ENCODE peak calls at places on chromosomes 3 and 15, in five cellular contexts. X, U, W, F and B are unnamed samples.

GRCh38 chr3:114439279-114439678 is 145.5 kb downstream of the TIGIT start:
- DNase-seq in X (no peak), U (no peak), W (no peak), F (no peak), B (no peak)

GRCh38 chr3:48709051-48709461 is 8.0 kb downstream of the IP6K2 start:
- DNase-seq in X (no peak), U (no peak), W (no peak), F (no peak), B (no peak)

GRCh38 chr15:75049392-75049791 is 26.0 kb downstream of the PPCDC start:
- DNase-seq in X (no peak), U (peak; percentile 87), W (no peak), F (peak; percentile 79), B (no peak)

GRCh38 chr3:172140499-172141391 is 101.4 kb downstream of the FNDC3B start:
- DNase-seq in X (no peak), U (peak; percentile 48), W (no peak), F (no peak), B (no peak)

GRCh38 chr3:195101927-195102608 is 168.9 kb downstream of the XXYLT1 start:
- DNase-seq in X (no peak), U (no peak), W (no peak), F (no peak), B (no peak)

GRCh38 chr3:190443257-190443656 is 6.4 kb downstream of the TMEM207 start:
- DNase-seq in X (no peak), U (no peak), W (no peak), F (no peak), B (no peak)

GRCh38 chr3:71131385-71131871 is 452.1 kb downstream of the FOXP1 start:
- DNase-seq in X (no peak), U (no peak), W (no peak), F (no peak), B (peak; percentile 36)

GRCh38 chr3:140187648-140188221 is 252.8 kb downstream of the CLSTN2 start:
- DNase-seq in X (no peak), U (no peak), W (no peak), F (no peak), B (no peak)

GRCh38 chr15:36177590-36178281 is 401.7 kb upstream of the CDIN1 start:
- DNase-seq in X (no peak), U (no peak), W (no peak), F (no peak), B (no peak)

GRCh38 chr3:138705675-138706074 is 97.1 kb downstream of the FAIM start:
- DNase-seq in X (no peak), U (no peak), W (no peak), F (no peak), B (no peak)

GRCh38 chr3:100561459-100562158 is 47.8 kb upstream of the ADGRG7 start:
- DNase-seq in X (no peak), U (no peak), W (no peak), F (no peak), B (no peak)

GRCh38 chr15:65942436-65942835 is 73.1 kb downstream of the RAB11A start:
- DNase-seq in X (no peak), U (no peak), W (no peak), F (no peak), B (no peak)

GRCh38 chr3:197317250-197317963 is 19.0 kb upstream of the DLG1 start:
- DNase-seq in X (no peak), U (peak; percentile 44), W (no peak), F (no peak), B (no peak)

GRCh38 chr3:158532099-158532734 is 38.8 kb upstream of the MLF1 start:
- DNase-seq in X (peak; percentile 68), U (no peak), W (no peak), F (no peak), B (no peak)

GRCh38 chr3:159830523-159831151 is 158.0 kb upstream of the IL12A start:
- DNase-seq in X (no peak), U (no peak), W (no peak), F (no peak), B (no peak)

GRCh38 chr15:58040117-58040516 is 25.4 kb downstream of the ALDH1A2 start:
- DNase-seq in X (no peak), U (no peak), W (no peak), F (no peak), B (no peak)

DNA sequence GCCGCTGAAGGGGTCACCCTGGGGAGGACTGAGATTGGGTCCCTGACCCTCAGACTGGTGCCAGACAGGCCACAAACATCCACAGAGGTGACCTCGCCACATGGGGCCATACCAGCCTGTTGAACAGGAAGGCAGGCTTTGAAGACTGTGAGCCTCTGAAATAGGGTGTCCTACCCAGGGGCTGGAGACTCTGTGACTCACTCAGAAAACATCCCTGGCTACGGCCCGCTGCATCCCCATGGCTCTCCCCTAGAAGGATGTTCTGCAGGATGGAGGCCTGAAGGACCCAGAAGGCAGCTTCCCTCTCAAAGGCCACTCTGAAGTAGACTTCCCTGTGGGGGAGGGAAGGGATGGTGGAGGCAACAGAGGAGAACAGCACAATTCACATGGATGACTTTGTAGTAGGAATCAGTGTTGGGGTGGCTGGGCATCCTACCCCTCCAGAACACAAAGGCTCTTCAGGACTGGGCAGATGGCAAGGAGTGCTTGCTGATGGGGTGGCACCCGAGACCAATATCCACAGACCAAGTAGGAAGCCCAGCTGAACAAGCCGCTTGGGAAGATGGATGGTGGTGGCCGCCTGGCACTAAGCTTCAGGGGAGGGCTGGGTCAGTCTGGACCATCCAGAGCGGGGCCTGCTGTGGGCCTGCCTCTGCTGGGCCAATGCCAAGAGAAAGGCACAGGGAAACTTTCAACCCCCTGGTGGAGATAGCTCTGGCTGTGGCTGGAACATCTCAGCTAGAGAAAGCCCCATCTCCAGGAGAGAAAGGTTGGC is 37.6 kb upstream of the DUSP7 start:
- DNase-seq in X (no peak), U (peak; percentile 21), W (no peak), F (no peak), B (no peak)
- H3K36me3 ChIP-seq in X (no peaks in the 10 kb centered on the region), U (peaks cover 4% of the 10 kb centered on the region), W (no peaks in the 10 kb centered on the region), F (no peaks in the 10 kb centered on the region), B (no peaks in the 10 kb centered on the region)

GRCh38 chr3:187725653-187726370 is 19.5 kb downstream of the BCL6 start:
- DNase-seq in X (no peak), U (no peak), W (no peak), F (no peak), B (no peak)
- H3K36me3 ChIP-seq in X (no peaks in the 10 kb centered on the region), U (peaks cover 100% of the 10 kb centered on the region), W (peaks cover 24% of the 10 kb centered on the region), F (no peaks in the 10 kb centered on the region), B (peaks cover 21% of the 10 kb centered on the region)

DNA sequence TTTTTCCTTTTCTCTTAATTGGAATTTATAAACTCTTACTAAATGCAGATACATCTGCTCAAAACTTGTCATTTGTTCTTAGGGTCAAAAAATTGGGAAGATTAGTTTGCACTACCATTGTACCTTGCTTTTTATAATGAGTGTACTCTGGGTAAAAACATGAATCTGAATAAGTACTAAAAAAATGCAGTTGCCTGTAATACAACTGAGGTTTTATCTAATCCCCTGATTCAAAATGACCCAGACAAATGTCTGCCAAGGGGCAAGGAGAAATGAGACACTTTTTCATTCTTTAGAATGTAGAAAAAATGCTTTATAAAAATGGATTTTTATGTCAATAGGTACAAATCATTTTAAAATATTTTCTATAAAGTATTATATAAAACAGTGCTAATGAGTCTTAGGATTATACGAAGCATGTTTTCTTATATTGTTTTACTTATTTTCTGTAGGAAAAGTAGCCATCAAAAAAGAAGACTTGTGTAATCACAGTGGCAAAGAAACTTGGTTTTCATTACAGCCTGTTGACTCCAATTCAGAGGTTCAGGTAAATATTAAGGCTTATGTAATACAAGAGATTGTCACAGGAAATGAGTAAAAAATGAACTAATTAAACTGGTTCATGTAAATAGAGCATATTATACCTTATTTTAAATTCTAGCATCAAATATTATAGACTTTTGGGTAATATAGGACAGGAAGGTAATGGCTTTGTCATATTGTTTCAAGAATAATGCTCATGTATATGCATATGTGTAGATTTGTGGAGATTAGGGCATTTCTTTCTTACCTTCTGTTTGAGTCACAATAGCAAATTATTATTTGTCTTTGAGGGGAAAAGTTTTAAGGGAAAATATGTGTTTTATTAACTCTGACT is 42.7 kb downstream of the RASA2 start:
- DNase-seq in X (no peak), U (no peak), W (no peak), F (no peak), B (peak; percentile 47)
- H3K36me3 ChIP-seq in X (no peaks in the 10 kb centered on the region), U (no peaks in the 10 kb centered on the region), W (no peaks in the 10 kb centered on the region), F (no peaks in the 10 kb centered on the region), B (no peaks in the 10 kb centered on the region)

GRCh38 chr3:52555056-52555455 is 18.7 kb downstream of the UQCC5 start:
- DNase-seq in X (no peak), U (no peak), W (no peak), F (no peak), B (no peak)

GRCh38 chr3:52557011-52557410 is 20.6 kb downstream of the UQCC5 start:
- DNase-seq in X (no peak), U (no peak), W (no peak), F (no peak), B (no peak)

GRCh38 chr3:52552089-52552488 is 15.7 kb downstream of the UQCC5 start:
- DNase-seq in X (no peak), U (no peak), W (no peak), F (no peak), B (no peak)

GRCh38 chr3:52551118-52551517 is 14.7 kb downstream of the UQCC5 start:
- DNase-seq in X (no peak), U (no peak), W (no peak), F (no peak), B (no peak)

GRCh38 chr3:52554026-52554755 is 17.8 kb downstream of the UQCC5 start:
- DNase-seq in X (no peak), U (no peak), W (no peak), F (no peak), B (no peak)
- H3K36me3 ChIP-seq in X (peaks cover 9% of the 10 kb centered on the region), U (peaks cover 91% of the 10 kb centered on the region), W (peaks cover 31% of the 10 kb centered on the region), F (no peaks in the 10 kb centered on the region), B (peaks cover 27% of the 10 kb centered on the region)

DNA sequence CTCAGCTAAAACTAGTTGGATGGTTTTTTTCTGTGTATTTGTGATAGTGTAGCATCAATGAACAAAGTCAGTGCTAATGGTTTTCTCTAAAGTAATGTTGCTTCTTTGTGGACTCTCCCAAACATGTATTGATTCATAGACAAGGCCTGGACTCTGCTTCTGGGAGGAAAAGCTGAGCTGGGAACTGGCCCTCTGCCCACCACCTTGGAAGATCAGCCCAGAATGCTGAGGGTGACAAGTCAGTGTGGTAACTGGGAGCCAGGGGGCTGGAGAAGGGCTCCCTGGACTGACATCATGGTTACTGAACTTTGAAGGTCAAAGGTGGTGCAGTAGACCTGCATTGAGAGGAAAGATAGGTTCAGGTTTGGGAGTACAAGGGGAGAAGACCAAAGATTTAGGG is 3.0 kb downstream of the ARHGAP31 start:
- DNase-seq in X (no peak), U (peak; percentile 59), W (no peak), F (peak; percentile 17), B (no peak)
- H3K36me3 ChIP-seq in X (no peaks in the 10 kb centered on the region), U (peaks cover 15% of the 10 kb centered on the region), W (no peaks in the 10 kb centered on the region), F (no peaks in the 10 kb centered on the region), B (no peaks in the 10 kb centered on the region)

GRCh38 chr3:101853465-101853864 is 4.2 kb downstream of the NFKBIZ start:
- DNase-seq in X (no peak), U (no peak), W (no peak), F (no peak), B (no peak)
- H3K36me3 ChIP-seq in X (peaks cover 34% of the 10 kb centered on the region), U (peaks cover 75% of the 10 kb centered on the region), W (peaks cover 58% of the 10 kb centered on the region), F (no peaks in the 10 kb centered on the region), B (peaks cover 50% of the 10 kb centered on the region)

DNA sequence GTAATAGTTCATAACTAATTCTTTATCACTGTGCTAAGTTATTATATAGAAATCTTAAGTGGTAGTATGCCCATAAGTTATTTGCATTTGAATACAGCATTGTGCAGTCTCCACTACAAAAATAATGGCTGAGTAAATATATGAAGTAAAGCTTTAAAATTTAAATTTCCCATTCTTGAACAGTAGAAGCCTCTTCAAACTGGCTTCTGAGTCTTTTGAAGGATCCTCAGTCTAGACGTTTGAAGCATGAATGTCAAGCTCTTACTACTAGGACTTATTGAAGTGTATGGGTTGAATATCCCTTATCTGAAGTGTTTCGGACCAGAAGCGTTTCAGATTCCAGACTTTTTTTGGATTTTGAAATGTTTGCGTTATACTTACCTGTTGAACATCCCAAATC is 16.3 kb downstream of the MORF4L1 start:
- DNase-seq in X (no peak), U (no peak), W (no peak), F (no peak), B (no peak)
- H3K36me3 ChIP-seq in X (peaks cover 8% of the 10 kb centered on the region), U (peaks cover 99% of the 10 kb centered on the region), W (peaks cover 62% of the 10 kb centered on the region), F (no peaks in the 10 kb centered on the region), B (peaks cover 39% of the 10 kb centered on the region)